ENCODE peak calls at places on chromosome 12, in six cellular contexts. One of them, this sample, is unnamed.

GRCh38 chr12:97837401-97837800 is 374.8 kb downstream of the RMST start:
- DNase-seq in esophagus squamous epithelium: no peak
- DNase-seq in tibial artery: no peak
- DNase-seq in endodermal cell: no peak
- DNase-seq in CD8-positive, alpha-beta T cell: no peak
- DNase-seq in lung: peak; percentile 42
- DNase-seq in this sample: no peak

GRCh38 chr12:5581616-5582367 is 149.9 kb downstream of the NTF3 start:
- DNase-seq in esophagus squamous epithelium: no peak
- DNase-seq in tibial artery: no peak
- DNase-seq in endodermal cell: no peak
- DNase-seq in CD8-positive, alpha-beta T cell: no peak
- DNase-seq in lung: no peak
- DNase-seq in this sample: peak; percentile 73

GRCh38 chr12:106276032-106276728 is 26.4 kb upstream of the TCP11L2 start:
- DNase-seq in esophagus squamous epithelium: no peak
- DNase-seq in tibial artery: no peak
- DNase-seq in endodermal cell: no peak
- DNase-seq in CD8-positive, alpha-beta T cell: no peak
- DNase-seq in lung: no peak
- DNase-seq in this sample: no peak

GRCh38 chr12:58395056-58395455 is 453.7 kb downstream of the ATP23 start:
- DNase-seq in esophagus squamous epithelium: no peak
- DNase-seq in tibial artery: no peak
- DNase-seq in endodermal cell: no peak
- DNase-seq in CD8-positive, alpha-beta T cell: no peak
- DNase-seq in lung: no peak
- DNase-seq in this sample: no peak

GRCh38 chr12:118704517-118704916 is 276.8 kb upstream of the SRRM4 start:
- DNase-seq in esophagus squamous epithelium: no peak
- DNase-seq in tibial artery: no peak
- DNase-seq in endodermal cell: peak; percentile 55
- DNase-seq in CD8-positive, alpha-beta T cell: no peak
- DNase-seq in lung: no peak
- DNase-seq in this sample: no peak

GRCh38 chr12:29428630-29429029 is 47.7 kb upstream of the ERGIC2 start:
- DNase-seq in esophagus squamous epithelium: no peak
- DNase-seq in tibial artery: no peak
- DNase-seq in endodermal cell: no peak
- DNase-seq in CD8-positive, alpha-beta T cell: no peak
- DNase-seq in lung: no peak
- DNase-seq in this sample: no peak

GRCh38 chr12:16950041-16950677 is 344.2 kb upstream of the LMO3 start:
- DNase-seq in esophagus squamous epithelium: no peak
- DNase-seq in tibial artery: no peak
- DNase-seq in endodermal cell: peak; percentile 71
- DNase-seq in CD8-positive, alpha-beta T cell: no peak
- DNase-seq in lung: no peak
- DNase-seq in this sample: no peak

GRCh38 chr12:131167334-131167733 is 213.6 kb downstream of the ADGRD1 start:
- DNase-seq in esophagus squamous epithelium: no peak
- DNase-seq in tibial artery: no peak
- DNase-seq in endodermal cell: no peak
- DNase-seq in CD8-positive, alpha-beta T cell: no peak
- DNase-seq in lung: no peak
- DNase-seq in this sample: no peak

GRCh38 chr12:115060477-115061168 is 376.6 kb upstream of the TBX3 start:
- DNase-seq in esophagus squamous epithelium: no peak
- DNase-seq in tibial artery: no peak
- DNase-seq in endodermal cell: no peak
- DNase-seq in CD8-positive, alpha-beta T cell: no peak
- DNase-seq in lung: no peak
- DNase-seq in this sample: no peak

GRCh38 chr12:91766454-91766853 is 379.2 kb downstream of the BTG1 start:
- DNase-seq in esophagus squamous epithelium: no peak
- DNase-seq in tibial artery: no peak
- DNase-seq in endodermal cell: no peak
- DNase-seq in CD8-positive, alpha-beta T cell: no peak
- DNase-seq in lung: no peak
- DNase-seq in this sample: no peak

GRCh38 chr12:106903241-106903950 is 52.3 kb upstream of the TMEM263 start:
- DNase-seq in esophagus squamous epithelium: no peak
- DNase-seq in tibial artery: peak; percentile 77
- DNase-seq in endodermal cell: peak; percentile 98
- DNase-seq in CD8-positive, alpha-beta T cell: peak; percentile 61
- DNase-seq in lung: peak; percentile 79
- DNase-seq in this sample: peak; percentile 61

GRCh38 chr12:102171951-102172350 is 25.7 kb downstream of the PMCH start:
- DNase-seq in esophagus squamous epithelium: no peak
- DNase-seq in tibial artery: no peak
- DNase-seq in endodermal cell: no peak
- DNase-seq in CD8-positive, alpha-beta T cell: no peak
- DNase-seq in lung: no peak
- DNase-seq in this sample: no peak

GRCh38 chr12:101727098-101727497 is 12.2 kb downstream of the SYCP3 start:
- DNase-seq in esophagus squamous epithelium: no peak
- DNase-seq in tibial artery: no peak
- DNase-seq in endodermal cell: no peak
- DNase-seq in CD8-positive, alpha-beta T cell: no peak
- DNase-seq in lung: no peak
- DNase-seq in this sample: no peak

GRCh38 chr12:107196681-107197080 is 103.3 kb upstream of the CRY1 start:
- DNase-seq in esophagus squamous epithelium: no peak
- DNase-seq in tibial artery: no peak
- DNase-seq in endodermal cell: no peak
- DNase-seq in CD8-positive, alpha-beta T cell: no peak
- DNase-seq in lung: no peak
- DNase-seq in this sample: no peak

GRCh38 chr12:109764776-109765492 is 51.3 kb downstream of the FAM222A start:
- DNase-seq in esophagus squamous epithelium: no peak
- DNase-seq in tibial artery: peak; percentile 44
- DNase-seq in endodermal cell: peak; percentile 43
- DNase-seq in CD8-positive, alpha-beta T cell: no peak
- DNase-seq in lung: no peak
- DNase-seq in this sample: no peak

GRCh38 chr12:119036878-119037493 is 55.6 kb downstream of the SRRM4 start:
- DNase-seq in esophagus squamous epithelium: no peak
- DNase-seq in tibial artery: no peak
- DNase-seq in endodermal cell: peak; percentile 89
- DNase-seq in CD8-positive, alpha-beta T cell: no peak
- DNase-seq in lung: no peak
- DNase-seq in this sample: no peak

GRCh38 chr12:90741611-90742010 is 213.4 kb downstream of the CCER1 start:
- DNase-seq in esophagus squamous epithelium: no peak
- DNase-seq in tibial artery: no peak
- DNase-seq in endodermal cell: no peak
- DNase-seq in CD8-positive, alpha-beta T cell: no peak
- DNase-seq in lung: no peak
- DNase-seq in this sample: no peak

GRCh38 chr12:10392394-10392930 is 2.6 kb upstream of the KLRK1 start:
- DNase-seq in esophagus squamous epithelium: no peak
- DNase-seq in tibial artery: peak; percentile 71
- DNase-seq in endodermal cell: no peak
- DNase-seq in CD8-positive, alpha-beta T cell: no peak
- DNase-seq in lung: peak; percentile 74
- DNase-seq in this sample: peak; percentile 81

GRCh38 chr12:3417937-3418336 is 73.1 kb upstream of the PRMT8 start:
- DNase-seq in esophagus squamous epithelium: no peak
- DNase-seq in tibial artery: no peak
- DNase-seq in endodermal cell: no peak
- DNase-seq in CD8-positive, alpha-beta T cell: no peak
- DNase-seq in lung: no peak
- DNase-seq in this sample: peak; percentile 1

GRCh38 chr12:6523708-6524107 is 10.6 kb upstream of the GAPDH start:
- DNase-seq in esophagus squamous epithelium: no peak
- DNase-seq in tibial artery: no peak
- DNase-seq in endodermal cell: no peak
- DNase-seq in CD8-positive, alpha-beta T cell: no peak
- DNase-seq in lung: no peak
- DNase-seq in this sample: no peak

GRCh38 chr12:77179515-77179914 is 114.1 kb upstream of the E2F7 start:
- DNase-seq in esophagus squamous epithelium: no peak
- DNase-seq in tibial artery: no peak
- DNase-seq in endodermal cell: peak; percentile 62
- DNase-seq in CD8-positive, alpha-beta T cell: no peak
- DNase-seq in lung: no peak
- DNase-seq in this sample: no peak

GRCh38 chr12:63151898-63152700 is 1.1 kb upstream of the AVPR1A start:
- DNase-seq in esophagus squamous epithelium: no peak
- DNase-seq in tibial artery: peak; percentile 68
- DNase-seq in endodermal cell: peak; percentile 93
- DNase-seq in CD8-positive, alpha-beta T cell: no peak
- DNase-seq in lung: no peak
- DNase-seq in this sample: no peak

GRCh38 chr12:6377667-6377994 is 2.3 kb upstream of the SCNN1A start:
- DNase-seq in esophagus squamous epithelium: no peak
- DNase-seq in tibial artery: peak; percentile 70
- DNase-seq in endodermal cell: peak; percentile 62
- DNase-seq in CD8-positive, alpha-beta T cell: no peak
- DNase-seq in lung: peak; percentile 83
- DNase-seq in this sample: no peak

GRCh38 chr12:58034311-58034710 is 92.9 kb downstream of the ATP23 start:
- DNase-seq in esophagus squamous epithelium: no peak
- DNase-seq in tibial artery: no peak
- DNase-seq in endodermal cell: no peak
- DNase-seq in CD8-positive, alpha-beta T cell: no peak
- DNase-seq in lung: no peak
- DNase-seq in this sample: no peak

GRCh38 chr12:94615284-94616216 is 34.8 kb downstream of the TMCC3 start:
- DNase-seq in esophagus squamous epithelium: no peak
- DNase-seq in tibial artery: no peak
- DNase-seq in endodermal cell: no peak
- DNase-seq in CD8-positive, alpha-beta T cell: no peak
- DNase-seq in lung: no peak
- DNase-seq in this sample: no peak

GRCh38 chr12:124731869-124732268 is 131.8 kb downstream of the SCARB1 start:
- DNase-seq in esophagus squamous epithelium: no peak
- DNase-seq in tibial artery: no peak
- DNase-seq in endodermal cell: no peak
- DNase-seq in CD8-positive, alpha-beta T cell: no peak
- DNase-seq in lung: no peak
- DNase-seq in this sample: no peak

GRCh38 chr12:125292700-125293099 is 227.5 kb downstream of the AACS start:
- DNase-seq in esophagus squamous epithelium: no peak
- DNase-seq in tibial artery: no peak
- DNase-seq in endodermal cell: no peak
- DNase-seq in CD8-positive, alpha-beta T cell: no peak
- DNase-seq in lung: no peak
- DNase-seq in this sample: no peak

GRCh38 chr12:48789858-48790326 is 1.0 kb upstream of the ADCY6 start:
- DNase-seq in esophagus squamous epithelium: no peak
- DNase-seq in tibial artery: no peak
- DNase-seq in endodermal cell: no peak
- DNase-seq in CD8-positive, alpha-beta T cell: no peak
- DNase-seq in lung: no peak
- DNase-seq in this sample: no peak

GRCh38 chr12:48788852-48789775 is at the start of gene ADCY6:
- DNase-seq in esophagus squamous epithelium: no peak
- DNase-seq in tibial artery: peak; percentile 89
- DNase-seq in endodermal cell: peak; percentile 96
- DNase-seq in CD8-positive, alpha-beta T cell: no peak
- DNase-seq in lung: peak; percentile 80
- DNase-seq in this sample: peak; percentile 84

GRCh38 chr12:48787791-48788521 is 933 bp downstream of the ADCY6 start:
- DNase-seq in esophagus squamous epithelium: no peak
- DNase-seq in tibial artery: no peak
- DNase-seq in endodermal cell: no peak
- DNase-seq in CD8-positive, alpha-beta T cell: no peak
- DNase-seq in lung: no peak
- DNase-seq in this sample: no peak

GRCh38 chr12:48788522-48788851 is 402 bp downstream of the ADCY6 start:
- DNase-seq in esophagus squamous epithelium: no peak
- DNase-seq in tibial artery: no peak
- DNase-seq in endodermal cell: peak; percentile 66
- DNase-seq in CD8-positive, alpha-beta T cell: no peak
- DNase-seq in lung: no peak
- DNase-seq in this sample: no peak

GRCh38 chr12:48786591-48787544 is 2.0 kb downstream of the ADCY6 start:
- DNase-seq in esophagus squamous epithelium: no peak
- DNase-seq in tibial artery: no peak
- DNase-seq in endodermal cell: no peak
- DNase-seq in CD8-positive, alpha-beta T cell: no peak
- DNase-seq in lung: no peak
- DNase-seq in this sample: no peak
- H3K4me3 ChIP-seq in esophagus squamous epithelium: peak overlapping the region; percentile 79
- H3K4me3 ChIP-seq in tibial artery: peak overlapping the region; percentile 81
- H3K4me3 ChIP-seq in endodermal cell: peak overlapping the region; percentile 85
- H3K4me3 ChIP-seq in CD8-positive, alpha-beta T cell: no peak overlapping the region
- H3K4me3 ChIP-seq in lung: no peak overlapping the region
- H3K4me3 ChIP-seq in this sample: peak overlapping the region; percentile 90

GRCh38 chr12:132561784-132562156 is 48.6 kb downstream of the LRCOL1 start:
- DNase-seq in esophagus squamous epithelium: no peak
- DNase-seq in tibial artery: no peak
- DNase-seq in endodermal cell: peak; percentile 92
- DNase-seq in CD8-positive, alpha-beta T cell: no peak
- DNase-seq in lung: no peak
- DNase-seq in this sample: no peak
- TF ChIP-seq CTCF in esophagus squamous epithelium: no peak
- TF ChIP-seq CTCF in tibial artery: no peak
- TF ChIP-seq CTCF in endodermal cell: peak; percentile 71
- TF ChIP-seq CTCF in CD8-positive, alpha-beta T cell: no peak
- TF ChIP-seq CTCF in lung: no peak
- TF ChIP-seq CTCF in this sample: no peak

GRCh38 chr12:113329791-113330417 is 5.0 kb downstream of the SLC8B1 start:
- DNase-seq in esophagus squamous epithelium: no peak
- DNase-seq in tibial artery: no peak
- DNase-seq in endodermal cell: no peak
- DNase-seq in CD8-positive, alpha-beta T cell: no peak
- DNase-seq in lung: no peak
- DNase-seq in this sample: no peak
- H3K27ac ChIP-seq in esophagus squamous epithelium: peak overlapping the region; percentile 6
- H3K27ac ChIP-seq in tibial artery: no peak overlapping the region
- H3K27ac ChIP-seq in endodermal cell: no peak overlapping the region
- H3K27ac ChIP-seq in CD8-positive, alpha-beta T cell: no peak overlapping the region
- H3K27ac ChIP-seq in lung: no peak overlapping the region
- H3K27ac ChIP-seq in this sample: no peak overlapping the region

DNA sequence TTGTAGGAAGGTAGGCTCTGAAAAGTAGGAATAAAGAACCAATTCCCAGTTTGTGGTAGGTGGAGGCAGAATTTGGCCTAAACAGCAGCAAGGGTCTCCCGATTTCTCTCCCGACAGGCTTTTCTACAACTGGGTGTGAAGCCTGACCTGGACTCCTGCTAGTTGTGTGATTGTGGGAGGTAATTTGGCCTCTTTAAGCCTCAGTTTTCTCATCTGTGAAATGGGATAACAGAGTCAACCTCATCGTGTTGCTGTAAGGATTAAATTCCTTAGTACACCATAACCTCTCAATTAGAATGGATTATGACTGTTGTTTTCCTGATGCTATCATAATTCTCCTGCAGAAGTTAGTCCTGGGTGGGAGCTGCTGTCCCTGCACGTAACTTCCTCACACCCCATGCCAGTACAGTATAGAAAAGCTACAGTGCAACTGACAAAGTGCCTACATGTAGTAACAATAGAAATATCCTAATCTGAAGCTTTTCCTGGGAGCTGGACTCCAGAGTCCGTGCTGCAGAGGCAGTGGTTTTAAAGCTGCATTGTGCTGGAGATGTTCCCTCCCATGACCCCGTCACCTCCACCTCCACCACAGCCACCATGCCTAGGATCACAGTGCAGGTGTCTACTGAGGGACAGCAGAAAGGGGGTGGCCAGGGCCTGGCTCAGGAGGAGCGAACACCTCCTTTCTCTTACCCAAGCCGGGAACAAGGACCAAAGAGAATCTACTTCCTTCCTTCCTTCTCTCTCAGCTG is 76.5 kb downstream of the FBXL14 start:
- DNase-seq in esophagus squamous epithelium: no peak
- DNase-seq in tibial artery: peak; percentile 32
- DNase-seq in endodermal cell: no peak
- DNase-seq in CD8-positive, alpha-beta T cell: no peak
- DNase-seq in lung: no peak
- DNase-seq in this sample: no peak
- H3K4me3 ChIP-seq in esophagus squamous epithelium: no peak overlapping the region
- H3K4me3 ChIP-seq in tibial artery: no peak overlapping the region
- H3K4me3 ChIP-seq in endodermal cell: no peak overlapping the region
- H3K4me3 ChIP-seq in CD8-positive, alpha-beta T cell: no peak overlapping the region
- H3K4me3 ChIP-seq in lung: no peak overlapping the region
- H3K4me3 ChIP-seq in this sample: no peak overlapping the region

This sample was measured in right atrium auricular region.